ENCODE peak calls at places on chromosomes 16 and 17, in eight cellular contexts. One of them, this sample, is unnamed.

GRCh38 chr16:27852116-27852515 is 211.4 kb downstream of the GSG1L start:
- DNase-seq in GM20000: no peak
- DNase-seq in cardiac fibroblast: no peak
- DNase-seq in IMR-90: no peak
- DNase-seq in fibroblast of mammary gland: no peak
- DNase-seq in ovary: no peak
- DNase-seq in AG10803: no peak
- DNase-seq in esophagus squamous epithelium: no peak
- DNase-seq in this sample: no peak

GRCh38 chr17:77027271-77027670 is 113.5 kb upstream of the SEC14L1 start:
- DNase-seq in GM20000: no peak
- DNase-seq in cardiac fibroblast: no peak
- DNase-seq in IMR-90: no peak
- DNase-seq in fibroblast of mammary gland: no peak
- DNase-seq in ovary: no peak
- DNase-seq in AG10803: no peak
- DNase-seq in esophagus squamous epithelium: no peak
- DNase-seq in this sample: no peak

GRCh38 chr16:80900593-80900954 is 96.2 kb upstream of the CDYL2 start:
- DNase-seq in GM20000: no peak
- DNase-seq in cardiac fibroblast: no peak
- DNase-seq in IMR-90: no peak
- DNase-seq in fibroblast of mammary gland: no peak
- DNase-seq in ovary: no peak
- DNase-seq in AG10803: no peak
- DNase-seq in esophagus squamous epithelium: no peak
- DNase-seq in this sample: no peak

GRCh38 chr16:86513471-86514277 is 3.3 kb downstream of the FOXF1 start:
- DNase-seq in GM20000: no peak
- DNase-seq in cardiac fibroblast: no peak
- DNase-seq in IMR-90: no peak
- DNase-seq in fibroblast of mammary gland: no peak
- DNase-seq in ovary: no peak
- DNase-seq in AG10803: no peak
- DNase-seq in esophagus squamous epithelium: no peak
- DNase-seq in this sample: no peak

GRCh38 chr17:72488542-72489272 is 367.9 kb downstream of the SOX9 start:
- DNase-seq in GM20000: no peak
- DNase-seq in cardiac fibroblast: no peak
- DNase-seq in IMR-90: no peak
- DNase-seq in fibroblast of mammary gland: no peak
- DNase-seq in ovary: no peak
- DNase-seq in AG10803: no peak
- DNase-seq in esophagus squamous epithelium: no peak
- DNase-seq in this sample: no peak

GRCh38 chr17:7326186-7326585 is 2.9 kb downstream of the NEURL4 start:
- DNase-seq in GM20000: no peak
- DNase-seq in cardiac fibroblast: no peak
- DNase-seq in IMR-90: no peak
- DNase-seq in fibroblast of mammary gland: no peak
- DNase-seq in ovary: peak
- DNase-seq in AG10803: no peak
- DNase-seq in esophagus squamous epithelium: no peak
- DNase-seq in this sample: no peak

GRCh38 chr17:20299013-20299412 is 168.3 kb downstream of the LGALS9B start:
- DNase-seq in GM20000: no peak
- DNase-seq in cardiac fibroblast: no peak
- DNase-seq in IMR-90: no peak
- DNase-seq in fibroblast of mammary gland: no peak
- DNase-seq in ovary: no peak
- DNase-seq in AG10803: no peak
- DNase-seq in esophagus squamous epithelium: no peak
- DNase-seq in this sample: no peak

GRCh38 chr17:20200016-20200788 is 191.0 kb downstream of the SPECC1 start:
- DNase-seq in GM20000: no peak
- DNase-seq in cardiac fibroblast: no peak
- DNase-seq in IMR-90: peak
- DNase-seq in fibroblast of mammary gland: peak
- DNase-seq in ovary: no peak
- DNase-seq in AG10803: peak
- DNase-seq in esophagus squamous epithelium: no peak
- DNase-seq in this sample: no peak

GRCh38 chr16:60432472-60432871 is 1603.8 kb downstream of the CDH8 start:
- DNase-seq in GM20000: no peak
- DNase-seq in cardiac fibroblast: no peak
- DNase-seq in IMR-90: no peak
- DNase-seq in fibroblast of mammary gland: no peak
- DNase-seq in ovary: no peak
- DNase-seq in AG10803: no peak
- DNase-seq in esophagus squamous epithelium: no peak
- DNase-seq in this sample: no peak

GRCh38 chr16:69017036-69017783 is 88.2 kb upstream of the HAS3 start:
- DNase-seq in GM20000: no peak
- DNase-seq in cardiac fibroblast: peak
- DNase-seq in IMR-90: peak
- DNase-seq in fibroblast of mammary gland: peak
- DNase-seq in ovary: no peak
- DNase-seq in AG10803: peak
- DNase-seq in esophagus squamous epithelium: no peak
- DNase-seq in this sample: peak

GRCh38 chr16:57866529-57866918 is 64.2 kb upstream of the KIFC3 start:
- DNase-seq in GM20000: no peak
- DNase-seq in cardiac fibroblast: no peak
- DNase-seq in IMR-90: no peak
- DNase-seq in fibroblast of mammary gland: no peak
- DNase-seq in ovary: no peak
- DNase-seq in AG10803: no peak
- DNase-seq in esophagus squamous epithelium: no peak
- DNase-seq in this sample: no peak

GRCh38 chr16:50861451-50861850 is 119.6 kb downstream of the CYLD start:
- DNase-seq in GM20000: no peak
- DNase-seq in cardiac fibroblast: no peak
- DNase-seq in IMR-90: no peak
- DNase-seq in fibroblast of mammary gland: no peak
- DNase-seq in ovary: no peak
- DNase-seq in AG10803: no peak
- DNase-seq in esophagus squamous epithelium: no peak
- DNase-seq in this sample: no peak

GRCh38 chr17:50275279-50275678 is 1.0 kb downstream of the TMEM92 start:
- DNase-seq in GM20000: no peak
- DNase-seq in cardiac fibroblast: no peak
- DNase-seq in IMR-90: no peak
- DNase-seq in fibroblast of mammary gland: no peak
- DNase-seq in ovary: peak
- DNase-seq in AG10803: no peak
- DNase-seq in esophagus squamous epithelium: no peak
- DNase-seq in this sample: no peak

GRCh38 chr16:31455601-31456314 is 3.5 kb upstream of the ARMC5 start:
- DNase-seq in GM20000: peak
- DNase-seq in cardiac fibroblast: peak
- DNase-seq in IMR-90: no peak
- DNase-seq in fibroblast of mammary gland: peak
- DNase-seq in ovary: no peak
- DNase-seq in AG10803: peak
- DNase-seq in esophagus squamous epithelium: no peak
- DNase-seq in this sample: no peak

GRCh38 chr16:80743273-80743672 is 61.1 kb downstream of the CDYL2 start:
- DNase-seq in GM20000: no peak
- DNase-seq in cardiac fibroblast: no peak
- DNase-seq in IMR-90: no peak
- DNase-seq in fibroblast of mammary gland: no peak
- DNase-seq in ovary: no peak
- DNase-seq in AG10803: no peak
- DNase-seq in esophagus squamous epithelium: no peak
- DNase-seq in this sample: no peak

GRCh38 chr16:85490407-85490806 is 122.7 kb upstream of the GSE1 start:
- DNase-seq in GM20000: no peak
- DNase-seq in cardiac fibroblast: no peak
- DNase-seq in IMR-90: no peak
- DNase-seq in fibroblast of mammary gland: no peak
- DNase-seq in ovary: no peak
- DNase-seq in AG10803: no peak
- DNase-seq in esophagus squamous epithelium: no peak
- DNase-seq in this sample: no peak

GRCh38 chr16:85491798-85492616 is 121.1 kb upstream of the GSE1 start:
- DNase-seq in GM20000: no peak
- DNase-seq in cardiac fibroblast: peak
- DNase-seq in IMR-90: no peak
- DNase-seq in fibroblast of mammary gland: peak
- DNase-seq in ovary: peak
- DNase-seq in AG10803: peak
- DNase-seq in esophagus squamous epithelium: no peak
- DNase-seq in this sample: no peak

GRCh38 chr16:85492617-85492957 is 120.5 kb upstream of the GSE1 start:
- DNase-seq in GM20000: no peak
- DNase-seq in cardiac fibroblast: no peak
- DNase-seq in IMR-90: no peak
- DNase-seq in fibroblast of mammary gland: peak
- DNase-seq in ovary: no peak
- DNase-seq in AG10803: no peak
- DNase-seq in esophagus squamous epithelium: no peak
- DNase-seq in this sample: no peak

GRCh38 chr16:85488414-85488813 is 124.7 kb upstream of the GSE1 start:
- DNase-seq in GM20000: no peak
- DNase-seq in cardiac fibroblast: no peak
- DNase-seq in IMR-90: no peak
- DNase-seq in fibroblast of mammary gland: no peak
- DNase-seq in ovary: no peak
- DNase-seq in AG10803: no peak
- DNase-seq in esophagus squamous epithelium: no peak
- DNase-seq in this sample: no peak

DNA sequence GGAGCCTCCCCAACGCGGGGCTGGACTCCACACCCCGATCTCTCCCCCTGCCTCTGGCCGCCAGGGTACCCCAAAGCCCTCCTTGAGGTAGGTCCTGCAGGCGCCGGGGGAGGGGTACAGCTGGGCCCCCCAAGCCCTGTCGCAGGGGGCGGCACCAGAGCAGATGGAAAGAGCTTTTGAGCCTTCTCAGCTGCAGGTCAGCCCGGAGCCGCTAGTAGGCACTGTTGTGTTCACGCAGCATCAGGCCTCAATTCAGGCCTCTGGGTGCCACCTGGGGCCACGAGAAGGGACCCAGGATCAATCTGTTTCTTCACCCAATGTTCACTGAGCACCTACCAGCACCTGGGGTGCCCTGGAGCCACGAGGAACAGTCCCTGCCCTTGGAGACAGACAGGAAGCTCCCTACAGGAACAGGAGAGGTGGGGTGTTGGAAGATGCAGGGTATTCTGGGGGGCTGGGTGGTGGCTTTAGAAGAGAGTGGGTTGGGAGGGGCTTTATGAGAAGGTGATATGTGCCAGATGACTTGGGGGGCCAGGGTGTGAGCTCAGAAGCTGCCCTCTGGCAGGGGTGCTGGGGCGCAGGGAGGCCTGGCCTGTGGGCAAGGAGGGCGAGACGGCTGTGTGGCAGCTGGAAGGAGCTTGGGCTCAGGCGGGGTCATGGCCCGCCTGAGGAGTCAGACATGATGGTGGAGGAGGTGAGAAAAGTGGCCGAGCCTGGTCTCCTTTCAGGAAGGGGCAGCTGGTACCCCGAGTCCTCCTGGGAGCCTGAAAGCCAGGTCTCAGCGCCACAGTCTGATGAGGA is 122.0 kb upstream of the GSE1 start:
- DNase-seq in GM20000: peak
- DNase-seq in cardiac fibroblast: no peak
- DNase-seq in IMR-90: no peak
- DNase-seq in fibroblast of mammary gland: no peak
- DNase-seq in ovary: no peak
- DNase-seq in AG10803: no peak
- DNase-seq in esophagus squamous epithelium: no peak
- DNase-seq in this sample: no peak
- TF ChIP-seq CTCF in GM20000: peak
- TF ChIP-seq CTCF in cardiac fibroblast: peak
- TF ChIP-seq CTCF in IMR-90: peak
- TF ChIP-seq CTCF in fibroblast of mammary gland: peak
- TF ChIP-seq CTCF in ovary: no peak
- TF ChIP-seq CTCF in AG10803: peak
- TF ChIP-seq CTCF in esophagus squamous epithelium: peak
- TF ChIP-seq CTCF in this sample: peak

GRCh38 chr16:79169239-79169638 is 431.3 kb downstream of the MAF start:
- DNase-seq in GM20000: no peak
- DNase-seq in cardiac fibroblast: no peak
- DNase-seq in IMR-90: no peak
- DNase-seq in fibroblast of mammary gland: peak
- DNase-seq in ovary: no peak
- DNase-seq in AG10803: no peak
- DNase-seq in esophagus squamous epithelium: no peak
- DNase-seq in this sample: no peak
- TF ChIP-seq CTCF in GM20000: no peak
- TF ChIP-seq CTCF in cardiac fibroblast: no peak
- TF ChIP-seq CTCF in IMR-90: no peak
- TF ChIP-seq CTCF in fibroblast of mammary gland: no peak
- TF ChIP-seq CTCF in ovary: no peak
- TF ChIP-seq CTCF in AG10803: no peak
- TF ChIP-seq CTCF in esophagus squamous epithelium: no peak
- TF ChIP-seq CTCF in this sample: no peak

GRCh38 chr16:73713817-73714495 is 582.7 kb upstream of the PSMD7 start:
- DNase-seq in GM20000: no peak
- DNase-seq in cardiac fibroblast: peak
- DNase-seq in IMR-90: peak
- DNase-seq in fibroblast of mammary gland: peak
- DNase-seq in ovary: no peak
- DNase-seq in AG10803: peak
- DNase-seq in esophagus squamous epithelium: no peak
- DNase-seq in this sample: peak
- TF ChIP-seq CTCF in GM20000: no peak
- TF ChIP-seq CTCF in cardiac fibroblast: peak
- TF ChIP-seq CTCF in IMR-90: no peak
- TF ChIP-seq CTCF in fibroblast of mammary gland: peak
- TF ChIP-seq CTCF in ovary: no peak
- TF ChIP-seq CTCF in AG10803: peak
- TF ChIP-seq CTCF in esophagus squamous epithelium: peak
- TF ChIP-seq CTCF in this sample: no peak

DNA sequence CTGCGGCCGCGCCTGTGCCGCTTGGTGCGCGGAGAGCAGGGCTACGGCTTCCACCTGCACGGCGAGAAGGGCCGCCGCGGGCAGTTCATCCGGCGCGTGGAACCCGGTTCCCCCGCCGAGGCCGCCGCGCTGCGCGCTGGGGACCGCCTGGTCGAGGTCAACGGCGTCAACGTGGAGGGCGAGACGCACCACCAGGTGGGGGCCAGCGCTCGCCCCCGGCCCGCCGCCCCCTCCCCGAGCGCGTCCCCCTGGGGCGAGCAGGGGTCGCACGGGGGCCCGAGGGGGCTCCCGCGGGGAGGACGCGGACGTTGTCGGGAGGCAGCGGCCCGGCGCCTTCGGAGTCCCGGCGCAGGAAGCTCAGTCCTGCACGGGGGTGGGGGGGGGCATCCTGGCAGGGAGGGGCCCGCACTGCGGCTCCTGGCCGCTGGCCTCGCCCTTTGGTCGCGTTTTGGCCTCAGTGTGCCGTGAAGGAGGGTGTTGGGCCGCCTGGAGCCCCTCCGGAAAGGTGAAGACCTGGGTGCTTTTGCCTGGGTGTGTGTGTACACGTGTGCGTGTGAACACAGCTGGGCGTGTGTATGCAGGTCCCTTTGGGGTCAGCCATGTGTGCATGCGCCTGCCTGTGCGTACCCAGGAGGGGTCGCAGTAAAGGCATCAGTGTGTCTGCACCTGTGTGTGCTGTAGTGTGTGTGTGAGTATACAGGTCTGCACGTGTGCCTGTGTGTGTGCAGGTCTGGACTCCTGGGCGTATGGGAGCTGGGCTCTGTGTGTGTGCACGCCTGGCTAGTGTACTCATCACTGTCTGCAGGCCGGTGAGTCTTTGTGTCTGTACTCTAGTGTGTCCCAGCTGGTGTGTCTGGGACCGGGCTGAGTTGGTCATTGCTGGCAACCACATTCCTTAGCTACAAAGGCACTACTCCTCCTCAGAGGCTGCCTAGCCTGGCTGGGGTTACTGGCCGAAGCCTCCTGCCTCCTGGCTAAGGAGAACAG is 615 bp downstream of the NHERF2 start:
- DNase-seq in GM20000: no peak
- DNase-seq in cardiac fibroblast: peak
- DNase-seq in IMR-90: peak
- DNase-seq in fibroblast of mammary gland: no peak
- DNase-seq in ovary: no peak
- DNase-seq in AG10803: peak
- DNase-seq in esophagus squamous epithelium: no peak
- DNase-seq in this sample: peak
- TF ChIP-seq CTCF in GM20000: no peak
- TF ChIP-seq CTCF in cardiac fibroblast: no peak
- TF ChIP-seq CTCF in IMR-90: no peak
- TF ChIP-seq CTCF in fibroblast of mammary gland: no peak
- TF ChIP-seq CTCF in ovary: no peak
- TF ChIP-seq CTCF in AG10803: no peak
- TF ChIP-seq CTCF in esophagus squamous epithelium: no peak
- TF ChIP-seq CTCF in this sample: no peak